ENCODE peak calls at places on chromosomes 4 and X, in seven cellular contexts. J is H1, O is endodermal cell, C is fibroblast of pulmonary artery, Z is Peyer's patch, R is hepatocyte, K is A549. U is an unnamed sample.

GRCh38 chr4:99886146-99886545 is 8.1 kb downstream of the LAMTOR3 start:
- DNase-seq in K (no peak), C (peak), Z (no peak), O (no peak), R (no peak), J (no peak), U (peak)

GRCh38 chr4:79366422-79366821 is 40.6 kb upstream of the NAA11 start:
- DNase-seq in Z (no peak), R (no peak), K (no peak), J (no peak), C (no peak), O (no peak), U (no peak)

GRCh38 chr4:8250167-8250566 is 19.4 kb upstream of the HTRA3 start:
- DNase-seq in K (no peak), R (no peak), J (no peak), O (no peak), Z (no peak), C (no peak), U (no peak)

GRCh38 chr4:78710536-78710935 is 65.6 kb upstream of the BMP2K start:
- DNase-seq in C (no peak), O (no peak), Z (no peak), R (no peak), K (no peak), J (no peak), U (peak)

GRCh38 chr4:108446554-108446953 is 173.8 kb upstream of the RPL34 start:
- DNase-seq in J (no peak), C (no peak), O (no peak), K (no peak), Z (no peak), R (peak), U (no peak)

GRCh38 chrX:105464611-105465010 is 244.1 kb upstream of the TEX13A start:
- DNase-seq in C (no peak), K (no peak), R (no peak), O (no peak), Z (no peak), J (no peak), U (no peak)

GRCh38 chr4:74293558-74293957 is 14.7 kb upstream of the EPGN start:
- DNase-seq in R (no peak), C (no peak), Z (no peak), K (no peak), J (no peak), O (no peak), U (no peak)

GRCh38 chr4:113901994-113902787 is 77.3 kb downstream of the ARSJ start:
- DNase-seq in R (peak), C (no peak), Z (peak), K (no peak), J (no peak), O (no peak), U (no peak)

GRCh38 chr4:145132521-145133098 is 34.5 kb downstream of the ABCE1 start:
- DNase-seq in C (peak), Z (no peak), K (no peak), O (no peak), R (no peak), J (no peak), U (peak)

GRCh38 chr4:165780735-165781134 is 92.3 kb upstream of the TLL1 start:
- DNase-seq in R (no peak), Z (no peak), O (no peak), J (no peak), C (no peak), K (no peak), U (no peak)

GRCh38 chr4:184375027-184375426 is 99.3 kb downstream of the IRF2 start:
- DNase-seq in K (no peak), O (no peak), C (no peak), J (no peak), Z (no peak), R (no peak), U (no peak)

GRCh38 chr4:137806420-137806819 is 274.1 kb upstream of the PCDH18 start:
- DNase-seq in R (no peak), Z (no peak), O (no peak), J (no peak), K (no peak), C (no peak), U (no peak)

GRCh38 chrX:155888139-155888538 is 7.0 kb downstream of the VAMP7 start:
- DNase-seq in C (peak), J (no peak), K (peak), R (peak), O (no peak), Z (no peak), U (peak)

GRCh38 chr4:102341201-102341600 is 4.1 kb downstream of the SLC39A8 start:
- DNase-seq in Z (no peak), C (no peak), O (no peak), K (no peak), J (no peak), R (no peak), U (no peak)

GRCh38 chr4:102344520-102344954 is 745 bp downstream of the SLC39A8 start:
- DNase-seq in R (peak), K (peak), O (peak), C (peak), Z (peak), J (no peak), U (peak)

GRCh38 chr4:102344955-102345794 is at the start of gene SLC39A8:
- DNase-seq in J (peak), C (peak), O (peak), K (peak), R (peak), Z (peak), U (peak)

GRCh38 chr4:102343964-102344519 is 1.2 kb downstream of the SLC39A8 start:
- DNase-seq in C (no peak), Z (no peak), J (no peak), R (peak), O (no peak), K (no peak), U (no peak)

DNA sequence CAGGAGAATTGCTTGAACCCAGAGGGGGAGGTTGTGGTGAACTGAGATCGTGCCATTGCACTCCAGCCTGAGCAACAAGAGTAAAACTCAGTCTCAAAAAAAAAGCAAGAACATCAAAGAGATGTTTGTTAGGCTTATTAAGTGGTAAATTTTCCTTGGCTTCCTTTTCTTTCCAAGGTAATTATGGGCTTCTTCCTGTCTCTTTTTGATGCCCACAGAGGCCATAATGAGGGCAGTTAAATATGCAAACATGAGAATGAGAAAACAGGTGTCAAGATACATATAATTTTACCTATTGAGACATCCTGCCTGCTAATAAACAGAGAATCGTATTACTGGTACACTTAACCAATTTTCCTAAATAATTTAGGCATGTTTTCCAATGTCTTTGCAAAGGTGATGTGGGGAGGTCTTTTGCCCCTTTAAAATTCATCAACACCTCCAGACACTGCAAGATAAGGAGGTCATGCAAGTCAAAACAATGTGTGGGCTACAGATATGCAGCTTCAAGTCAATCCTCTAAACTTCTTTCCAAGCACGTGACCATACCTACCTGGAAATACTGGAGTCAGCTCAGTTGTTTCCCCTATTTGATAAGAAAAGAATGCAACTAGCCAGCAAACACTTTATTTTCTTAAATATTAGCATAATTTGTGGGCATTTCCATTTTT is 2.7 kb downstream of the SLC39A8 start:
- DNase-seq in R (no peak), Z (no peak), J (no peak), C (no peak), K (no peak), O (no peak), U (no peak)
- TF ChIP-seq CTCF in R (no peak), Z (no peak), J (no peak), C (no peak), K (no peak), O (no peak), U (no peak)

GRCh38 chrX:136196691-136197155 is 49.4 kb downstream of the FHL1 start:
- DNase-seq in J (no peak), Z (no peak), O (no peak), C (no peak), R (no peak), K (no peak), U (no peak)

GRCh38 chrX:136199365-136199764 is 51.8 kb downstream of the MAP7D3 start:
- DNase-seq in Z (no peak), O (no peak), R (no peak), K (no peak), C (no peak), J (no peak), U (no peak)

GRCh38 chrX:136200466-136200865 is 50.7 kb downstream of the MAP7D3 start:
- DNase-seq in R (no peak), C (no peak), K (peak), Z (no peak), O (no peak), J (no peak), U (no peak)

GRCh38 chrX:136198010-136198409 is 50.7 kb downstream of the FHL1 start:
- DNase-seq in Z (no peak), R (no peak), J (no peak), K (no peak), C (no peak), O (no peak), U (no peak)

DNA sequence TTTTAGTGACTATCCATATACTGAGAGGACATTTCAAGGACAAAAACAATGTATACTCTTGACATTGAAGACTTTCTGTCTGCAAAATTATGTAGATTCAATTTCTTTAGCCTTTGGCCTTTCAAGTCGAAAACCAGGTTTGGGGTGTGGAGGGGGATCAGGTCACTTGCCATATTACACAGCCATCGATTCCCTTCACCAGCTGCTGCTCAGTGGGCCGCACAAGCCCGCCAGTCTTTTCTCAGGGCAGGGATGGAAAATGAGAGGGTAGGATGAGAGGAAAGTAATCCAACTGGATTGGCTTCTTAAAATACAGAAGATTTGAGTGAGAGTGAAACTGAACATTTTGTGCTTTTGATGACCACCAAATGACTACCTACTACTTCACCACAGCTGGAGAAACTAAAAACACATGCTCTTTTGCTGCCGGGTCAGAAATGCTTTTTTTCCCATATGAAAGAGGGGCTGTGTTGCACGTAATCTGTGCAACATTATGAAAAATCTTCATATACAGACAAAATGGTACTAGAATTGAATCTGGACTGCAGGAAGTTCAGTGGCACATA is 51.4 kb downstream of the FHL1 start:
- DNase-seq in Z (no peak), J (no peak), O (no peak), K (no peak), R (no peak), C (no peak), U (no peak)
- H3K4me3 ChIP-seq in Z (no peak), J (no peak), O (no peak), K (no peak), R (no peak), C (no peak), U (no peak)

GRCh38 chrX:72080800-72081199 is 50.9 kb downstream of the RTL5 start:
- DNase-seq in J (no peak), C (no peak), K (no peak), R (no peak), O (no peak), Z (no peak), U (no peak)

GRCh38 chrX:72081605-72082320 is 50.0 kb downstream of the RTL5 start:
- DNase-seq in K (no peak), C (no peak), J (no peak), R (no peak), O (no peak), Z (no peak), U (no peak)

GRCh38 chrX:72083291-72083690 is 48.4 kb downstream of the RTL5 start:
- DNase-seq in J (no peak), R (no peak), K (no peak), C (no peak), O (no peak), Z (no peak), U (no peak)

GRCh38 chrX:72086995-72087394 is 44.7 kb downstream of the RTL5 start:
- DNase-seq in J (no peak), C (no peak), K (no peak), Z (no peak), O (no peak), R (no peak), U (no peak)

GRCh38 chrX:72084114-72084513 is 47.6 kb downstream of the RTL5 start:
- DNase-seq in R (no peak), Z (no peak), K (no peak), C (no peak), O (no peak), J (no peak), U (no peak)
- TF ChIP-seq CTCF in R (no peak), Z (no peak), K (no peak), C (no peak), O (no peak), J (no peak), U (no peak)

GRCh38 chr4:39933689-39934590 is 43.8 kb downstream of the PDS5A start:
- DNase-seq in Z (no peak), K (no peak), J (no peak), C (peak), R (no peak), O (no peak), U (peak)
- H3K4me3 ChIP-seq in Z (no peak), K (no peak), J (no peak), C (no peak), R (no peak), O (no peak), U (no peak)

DNA sequence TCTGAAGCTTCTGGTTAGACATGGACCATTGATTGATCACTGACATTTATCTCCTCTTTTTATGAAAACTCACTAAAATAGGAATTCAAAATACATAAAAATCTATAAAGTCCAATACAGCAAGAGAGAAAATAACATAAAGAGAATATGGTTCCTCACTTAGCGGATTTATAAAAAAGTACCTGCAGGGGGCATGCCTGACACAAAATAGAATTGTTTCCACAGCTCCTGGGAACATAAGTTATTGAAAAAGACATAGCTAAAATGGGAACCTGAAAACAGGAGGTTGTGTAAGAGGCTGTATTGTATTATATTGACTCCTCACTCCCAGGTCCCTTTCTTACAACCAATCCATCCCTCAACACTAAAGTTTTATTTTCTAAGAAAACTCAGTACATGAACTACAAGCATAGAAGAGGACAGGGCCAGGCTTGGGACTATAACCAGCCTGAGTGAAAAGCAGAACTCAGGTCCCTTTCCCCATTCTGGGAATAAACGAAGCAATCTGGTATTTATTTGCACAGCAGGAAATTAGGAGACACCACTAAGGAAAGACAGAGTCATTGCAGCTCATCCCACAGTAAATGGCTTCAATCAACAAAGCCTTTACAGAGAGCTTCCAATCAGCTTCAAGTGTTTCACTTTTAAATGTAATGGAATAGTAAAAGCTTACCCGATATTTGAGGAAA is 121.1 kb upstream of the NDST4 start:
- DNase-seq in O (peak), C (no peak), R (peak), K (peak), J (no peak), Z (no peak), U (no peak)
- TF ChIP-seq CTCF in O (peak), C (no peak), R (peak), K (peak), J (no peak), Z (peak), U (peak)

GRCh38 chr4:148369919-148370318 is 72.3 kb downstream of the NR3C2 start:
- DNase-seq in R (no peak), K (no peak), C (no peak), O (no peak), J (no peak), Z (no peak), U (no peak)

GRCh38 chr4:148373093-148373492 is 69.1 kb downstream of the NR3C2 start:
- DNase-seq in J (no peak), Z (no peak), C (no peak), O (no peak), K (no peak), R (no peak), U (no peak)

GRCh38 chr4:148376151-148376550 is 66.1 kb downstream of the NR3C2 start:
- DNase-seq in J (no peak), C (peak), K (peak), Z (peak), R (peak), O (no peak), U (peak)

GRCh38 chr4:148375581-148375980 is 66.6 kb downstream of the NR3C2 start:
- DNase-seq in K (no peak), C (no peak), R (no peak), J (no peak), Z (no peak), O (no peak), U (no peak)
- H3K4me3 ChIP-seq in K (no peak), C (no peak), R (no peak), J (no peak), Z (no peak), O (no peak), U (no peak)